ENCODE peak calls at places on chromosomes 2 and 18, in six cellular contexts. One of them, this sample, is unnamed. For H3K27me3 and H3K9me3, the result is how much of the 10 kb centered on the place peaks cover.

GRCh38 chr2:196939381-196939780 is 12.9 kb upstream of the PGAP1 start:
- DNase-seq in body of pancreas: peak
- DNase-seq in left ventricle myocardium inferior: no peak
- DNase-seq in left lung: no peak
- DNase-seq in adrenal gland: no peak
- DNase-seq in IMR-90: peak
- DNase-seq in this sample: peak

GRCh38 chr2:225895126-225895525 is 495.6 kb downstream of the NYAP2 start:
- DNase-seq in adrenal gland: no peak
- DNase-seq in body of pancreas: no peak
- DNase-seq in left lung: no peak
- DNase-seq in left ventricle myocardium inferior: no peak
- DNase-seq in IMR-90: peak
- DNase-seq in this sample: no peak

GRCh38 chr2:229416116-229416694 is 145.1 kb upstream of the PID1 start:
- DNase-seq in IMR-90: peak
- DNase-seq in body of pancreas: peak
- DNase-seq in adrenal gland: peak
- DNase-seq in left ventricle myocardium inferior: peak
- DNase-seq in left lung: peak
- DNase-seq in this sample: peak

GRCh38 chr2:43273477-43273876 is 47.1 kb upstream of the ZFP36L2 start:
- DNase-seq in IMR-90: peak
- DNase-seq in adrenal gland: peak
- DNase-seq in body of pancreas: no peak
- DNase-seq in left ventricle myocardium inferior: no peak
- DNase-seq in left lung: no peak
- DNase-seq in this sample: peak

GRCh38 chr2:6957031-6957714 is 40.0 kb downstream of the RNF144A start:
- DNase-seq in left ventricle myocardium inferior: no peak
- DNase-seq in IMR-90: no peak
- DNase-seq in left lung: no peak
- DNase-seq in adrenal gland: no peak
- DNase-seq in body of pancreas: no peak
- DNase-seq in this sample: no peak

GRCh38 chr2:187918996-187919821 is 365.0 kb upstream of the TFPI start:
- DNase-seq in left lung: no peak
- DNase-seq in IMR-90: no peak
- DNase-seq in adrenal gland: no peak
- DNase-seq in left ventricle myocardium inferior: no peak
- DNase-seq in body of pancreas: no peak
- DNase-seq in this sample: no peak

GRCh38 chr2:105405291-105405690 is 6.4 kb upstream of the FHL2 start:
- DNase-seq in IMR-90: peak
- DNase-seq in body of pancreas: no peak
- DNase-seq in left ventricle myocardium inferior: no peak
- DNase-seq in adrenal gland: no peak
- DNase-seq in left lung: no peak
- DNase-seq in this sample: peak

GRCh38 chr2:142321706-142322280 is 191.0 kb upstream of the LRP1B start:
- DNase-seq in body of pancreas: no peak
- DNase-seq in left lung: no peak
- DNase-seq in adrenal gland: no peak
- DNase-seq in IMR-90: no peak
- DNase-seq in left ventricle myocardium inferior: no peak
- DNase-seq in this sample: no peak

GRCh38 chr18:79903071-79903635 is 48.3 kb downstream of the SLC66A2 start:
- DNase-seq in left lung: peak
- DNase-seq in IMR-90: no peak
- DNase-seq in left ventricle myocardium inferior: no peak
- DNase-seq in body of pancreas: no peak
- DNase-seq in adrenal gland: no peak
- DNase-seq in this sample: no peak

GRCh38 chr2:129892773-129893172 is 86.7 kb upstream of the RAB6C start:
- DNase-seq in IMR-90: no peak
- DNase-seq in adrenal gland: no peak
- DNase-seq in left lung: no peak
- DNase-seq in body of pancreas: no peak
- DNase-seq in left ventricle myocardium inferior: no peak
- DNase-seq in this sample: no peak

GRCh38 chr2:129893244-129893643 is 86.2 kb upstream of the RAB6C start:
- DNase-seq in left ventricle myocardium inferior: no peak
- DNase-seq in left lung: no peak
- DNase-seq in body of pancreas: no peak
- DNase-seq in IMR-90: no peak
- DNase-seq in adrenal gland: no peak
- DNase-seq in this sample: no peak

GRCh38 chr2:129891341-129892320 is 87.8 kb upstream of the RAB6C start:
- DNase-seq in left ventricle myocardium inferior: no peak
- DNase-seq in left lung: no peak
- DNase-seq in adrenal gland: no peak
- DNase-seq in body of pancreas: no peak
- DNase-seq in IMR-90: no peak
- DNase-seq in this sample: no peak

GRCh38 chr2:129894616-129895015 is 84.8 kb upstream of the RAB6C start:
- DNase-seq in left lung: no peak
- DNase-seq in left ventricle myocardium inferior: no peak
- DNase-seq in IMR-90: no peak
- DNase-seq in adrenal gland: no peak
- DNase-seq in body of pancreas: no peak
- DNase-seq in this sample: no peak

DNA sequence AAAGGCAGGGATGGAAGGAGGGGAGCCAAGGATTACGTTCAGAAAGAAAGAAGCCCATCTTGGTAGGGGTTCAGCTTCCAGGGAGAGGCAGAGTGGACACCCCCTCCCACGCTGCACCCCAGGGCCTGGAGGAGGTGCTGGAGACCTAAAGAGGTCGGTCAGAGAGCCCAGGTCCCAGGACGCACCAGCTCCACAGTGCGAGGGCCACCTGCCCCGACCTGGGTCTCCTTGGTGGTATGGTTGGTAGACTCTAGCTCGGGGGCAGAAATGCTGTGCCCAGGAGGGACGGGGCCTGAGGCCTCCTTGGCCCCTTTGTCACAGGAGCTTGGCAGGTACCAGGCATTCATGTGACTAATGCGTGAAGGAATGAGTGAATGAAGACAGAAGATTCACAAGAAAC is 87.1 kb upstream of the RAB6C start:
- DNase-seq in IMR-90: no peak
- DNase-seq in left ventricle myocardium inferior: no peak
- DNase-seq in adrenal gland: no peak
- DNase-seq in left lung: no peak
- DNase-seq in body of pancreas: no peak
- DNase-seq in this sample: no peak
- H3K4me3 ChIP-seq in IMR-90: no peak
- H3K4me3 ChIP-seq in left ventricle myocardium inferior: no peak
- H3K4me3 ChIP-seq in adrenal gland: no peak
- H3K4me3 ChIP-seq in left lung: no peak
- H3K4me3 ChIP-seq in body of pancreas: no peak
- H3K4me3 ChIP-seq in this sample: no peak

GRCh38 chr18:63088262-63088661 is 231.3 kb downstream of the BCL2 start:
- DNase-seq in adrenal gland: no peak
- DNase-seq in left ventricle myocardium inferior: no peak
- DNase-seq in body of pancreas: no peak
- DNase-seq in left lung: no peak
- DNase-seq in IMR-90: no peak
- DNase-seq in this sample: no peak

GRCh38 chr18:63084220-63084619 is 235.3 kb downstream of the BCL2 start:
- DNase-seq in IMR-90: no peak
- DNase-seq in body of pancreas: no peak
- DNase-seq in left ventricle myocardium inferior: no peak
- DNase-seq in adrenal gland: no peak
- DNase-seq in left lung: no peak
- DNase-seq in this sample: no peak

GRCh38 chr18:63087421-63088230 is 231.9 kb downstream of the BCL2 start:
- DNase-seq in left lung: no peak
- DNase-seq in left ventricle myocardium inferior: no peak
- DNase-seq in IMR-90: no peak
- DNase-seq in adrenal gland: no peak
- DNase-seq in body of pancreas: no peak
- DNase-seq in this sample: no peak

GRCh38 chr18:63083555-63083954 is 236.0 kb downstream of the BCL2 start:
- DNase-seq in body of pancreas: no peak
- DNase-seq in left ventricle myocardium inferior: no peak
- DNase-seq in left lung: no peak
- DNase-seq in IMR-90: no peak
- DNase-seq in adrenal gland: no peak
- DNase-seq in this sample: no peak

DNA sequence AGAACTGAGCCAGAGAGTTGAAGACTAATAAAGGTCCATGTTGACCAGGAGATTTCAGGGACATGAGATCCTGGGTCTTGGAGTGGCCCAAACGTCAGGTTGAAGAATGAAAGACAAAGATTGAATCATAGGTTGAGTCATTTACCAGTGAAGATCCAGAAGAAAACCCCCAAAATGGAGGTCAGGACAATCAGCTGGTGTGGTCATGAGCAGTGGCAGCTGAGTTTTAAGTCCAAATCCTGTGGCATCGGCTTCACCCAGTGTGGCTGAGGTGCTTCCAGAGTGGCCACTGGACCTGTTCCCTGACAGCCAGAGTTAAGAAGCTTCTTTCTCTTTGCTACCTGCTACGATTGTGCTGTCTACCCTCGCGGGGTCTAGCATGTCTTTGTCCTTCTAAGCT is 234.0 kb downstream of the BCL2 start:
- DNase-seq in left lung: no peak
- DNase-seq in left ventricle myocardium inferior: no peak
- DNase-seq in body of pancreas: no peak
- DNase-seq in IMR-90: no peak
- DNase-seq in adrenal gland: no peak
- DNase-seq in this sample: no peak
- H3K27me3 ChIP-seq in left lung: under half
- H3K27me3 ChIP-seq in left ventricle myocardium inferior: under half
- H3K27me3 ChIP-seq in body of pancreas: under half
- H3K27me3 ChIP-seq in IMR-90: under half
- H3K27me3 ChIP-seq in adrenal gland: under half
- H3K27me3 ChIP-seq in this sample: under half

DNA sequence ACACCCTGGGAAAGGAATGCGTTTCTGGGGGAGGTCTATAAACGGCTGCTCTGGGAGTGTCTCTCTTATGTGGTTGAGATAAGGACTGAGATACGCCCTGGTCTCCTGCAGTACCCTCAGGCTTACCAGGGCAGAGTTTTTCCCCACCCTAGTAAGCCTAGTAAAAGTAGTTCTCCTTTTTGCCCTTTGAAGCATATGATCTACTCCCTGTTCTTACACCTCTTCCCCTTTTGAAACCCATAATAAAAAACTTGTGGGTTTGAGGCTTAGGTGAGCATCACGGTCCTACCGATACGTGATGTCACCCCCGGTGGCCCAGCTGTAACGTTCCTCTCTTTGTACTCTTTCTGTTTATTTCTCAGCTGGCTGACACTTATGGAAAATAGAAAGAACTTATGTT is 97.4 kb downstream of the FSIP2 start:
- DNase-seq in left lung: no peak
- DNase-seq in body of pancreas: no peak
- DNase-seq in left ventricle myocardium inferior: no peak
- DNase-seq in adrenal gland: no peak
- DNase-seq in IMR-90: no peak
- DNase-seq in this sample: no peak
- H3K9me3 ChIP-seq in left lung: half or more
- H3K9me3 ChIP-seq in body of pancreas: under half
- H3K9me3 ChIP-seq in left ventricle myocardium inferior: half or more
- H3K9me3 ChIP-seq in adrenal gland: under half
- H3K9me3 ChIP-seq in IMR-90: under half
- H3K9me3 ChIP-seq in this sample: under half

GRCh38 chr2:128624425-128624795 is 305.7 kb upstream of the HS6ST1 start:
- DNase-seq in left ventricle myocardium inferior: no peak
- DNase-seq in left lung: no peak
- DNase-seq in IMR-90: no peak
- DNase-seq in adrenal gland: no peak
- DNase-seq in body of pancreas: no peak
- DNase-seq in this sample: no peak
- H3K4me3 ChIP-seq in left ventricle myocardium inferior: no peak
- H3K4me3 ChIP-seq in left lung: no peak
- H3K4me3 ChIP-seq in IMR-90: no peak
- H3K4me3 ChIP-seq in adrenal gland: no peak
- H3K4me3 ChIP-seq in body of pancreas: no peak
- H3K4me3 ChIP-seq in this sample: no peak

This sample was measured in MG63.